ENCODE peak calls at places on chromosome 20, in five cellular contexts. Q is hepatocyte, R is HTR-8/SVneo, F is amygdala, K is ELR. Z is an unnamed sample.

GRCh38 chr20:8223096-8223870 is 91.2 kb downstream of the PLCB1 start:
- DNase-seq in R (no peak), F (no peak), K (peak), Q (no peak), Z (no peak)

GRCh38 chr20:43744966-43745733 is 18.3 kb upstream of the GTSF1L start:
- DNase-seq in R (no peak), Q (no peak), K (peak), F (no peak), Z (no peak)

GRCh38 chr20:59903631-59904030 is 29.8 kb downstream of the SYCP2 start:
- DNase-seq in R (no peak), Q (no peak), F (no peak), K (no peak), Z (no peak)

GRCh38 chr20:37856932-37857660 is 45.8 kb upstream of the VSTM2L start:
- DNase-seq in Q (no peak), K (peak), R (no peak), F (no peak), Z (no peak)

GRCh38 chr20:42442728-42443127 is 747.0 kb downstream of the PTPRT start:
- DNase-seq in Q (no peak), K (no peak), R (no peak), F (no peak), Z (no peak)

GRCh38 chr20:24678351-24679106 is 209.1 kb downstream of the SYNDIG1 start:
- DNase-seq in R (no peak), Q (no peak), F (no peak), K (no peak), Z (no peak)

GRCh38 chr20:54172856-54173652 is 732 bp downstream of the CYP24A1 start:
- DNase-seq in Q (no peak), R (no peak), F (no peak), K (no peak), Z (peak)

GRCh38 chr20:6769953-6770831 is 2.7 kb downstream of the BMP2 start:
- DNase-seq in F (no peak), R (no peak), Q (peak), K (no peak), Z (peak)

GRCh38 chr20:44017905-44018683 is 103.4 kb downstream of the TOX2 start:
- DNase-seq in Q (peak), F (no peak), R (peak), K (peak), Z (peak)

GRCh38 chr20:62243906-62244515 is 5.7 kb downstream of the OSBPL2 start:
- DNase-seq in F (no peak), K (no peak), R (no peak), Q (no peak), Z (no peak)

GRCh38 chr20:22807045-22807444 is 222.7 kb upstream of the FOXA2 start:
- DNase-seq in F (no peak), K (no peak), Q (no peak), R (no peak), Z (no peak)

GRCh38 chr20:63310265-63310971 is 17.4 kb downstream of the COL20A1 start:
- DNase-seq in F (no peak), K (peak), Q (no peak), R (no peak), Z (peak)

Z was measured in kidney tubule cell.